ENCODE peak calls at places on chromosomes 1 and 21, in eight cellular contexts. One of them, this sample, is unnamed.

GRCh38 chr1:95754412-95754811 is 520.4 kb downstream of the RWDD3 start:
- DNase-seq in left ventricle myocardium inferior: no peak
- DNase-seq in neural progenitor cell: no peak
- DNase-seq in upper lobe of right lung: no peak
- DNase-seq in heart left ventricle: no peak
- DNase-seq in IMR-90: no peak
- DNase-seq in prostate gland: no peak
- DNase-seq in stomach: no peak
- DNase-seq in this sample: no peak

GRCh38 chr1:63324779-63325119 is 2.4 kb downstream of the FOXD3 start:
- DNase-seq in left ventricle myocardium inferior: no peak
- DNase-seq in neural progenitor cell: no peak
- DNase-seq in upper lobe of right lung: no peak
- DNase-seq in heart left ventricle: no peak
- DNase-seq in IMR-90: no peak
- DNase-seq in prostate gland: no peak
- DNase-seq in stomach: no peak
- DNase-seq in this sample: no peak

GRCh38 chr1:67482733-67483482 is 52.7 kb upstream of the SERBP1 start:
- DNase-seq in left ventricle myocardium inferior: no peak
- DNase-seq in neural progenitor cell: no peak
- DNase-seq in upper lobe of right lung: no peak
- DNase-seq in heart left ventricle: no peak
- DNase-seq in IMR-90: no peak
- DNase-seq in prostate gland: no peak
- DNase-seq in stomach: no peak
- DNase-seq in this sample: no peak

GRCh38 chr1:54937469-54937868 is 43.0 kb upstream of the TMEM61 start:
- DNase-seq in left ventricle myocardium inferior: no peak
- DNase-seq in neural progenitor cell: peak
- DNase-seq in upper lobe of right lung: no peak
- DNase-seq in heart left ventricle: no peak
- DNase-seq in IMR-90: peak
- DNase-seq in prostate gland: no peak
- DNase-seq in stomach: no peak
- DNase-seq in this sample: no peak

GRCh38 chr1:170634293-170634692 is 29.6 kb upstream of the PRRX1 start:
- DNase-seq in left ventricle myocardium inferior: no peak
- DNase-seq in neural progenitor cell: no peak
- DNase-seq in upper lobe of right lung: no peak
- DNase-seq in heart left ventricle: no peak
- DNase-seq in IMR-90: peak
- DNase-seq in prostate gland: no peak
- DNase-seq in stomach: no peak
- DNase-seq in this sample: peak

GRCh38 chr1:91862120-91862519 is 23.8 kb downstream of the TGFBR3 start:
- DNase-seq in left ventricle myocardium inferior: no peak
- DNase-seq in neural progenitor cell: no peak
- DNase-seq in upper lobe of right lung: no peak
- DNase-seq in heart left ventricle: no peak
- DNase-seq in IMR-90: no peak
- DNase-seq in prostate gland: no peak
- DNase-seq in stomach: no peak
- DNase-seq in this sample: no peak

GRCh38 chr21:43827015-43827611 is 37.7 kb downstream of the RRP1 start:
- DNase-seq in left ventricle myocardium inferior: no peak
- DNase-seq in neural progenitor cell: no peak
- DNase-seq in upper lobe of right lung: no peak
- DNase-seq in heart left ventricle: no peak
- DNase-seq in IMR-90: peak
- DNase-seq in prostate gland: no peak
- DNase-seq in stomach: no peak
- DNase-seq in this sample: peak

GRCh38 chr1:226737819-226738420 is 1.2 kb downstream of the ITPKB start:
- DNase-seq in left ventricle myocardium inferior: peak
- DNase-seq in neural progenitor cell: peak
- DNase-seq in upper lobe of right lung: peak
- DNase-seq in heart left ventricle: peak
- DNase-seq in IMR-90: peak
- DNase-seq in prostate gland: peak
- DNase-seq in stomach: peak
- DNase-seq in this sample: no peak

GRCh38 chr1:53860967-53861411 is 22.9 kb upstream of the NDC1 start:
- DNase-seq in left ventricle myocardium inferior: no peak
- DNase-seq in neural progenitor cell: peak
- DNase-seq in upper lobe of right lung: no peak
- DNase-seq in heart left ventricle: peak
- DNase-seq in IMR-90: peak
- DNase-seq in prostate gland: no peak
- DNase-seq in stomach: peak
- DNase-seq in this sample: peak

GRCh38 chr1:28208818-28209441 is 23.9 kb downstream of the DNAJC8 start:
- DNase-seq in left ventricle myocardium inferior: peak
- DNase-seq in neural progenitor cell: peak
- DNase-seq in upper lobe of right lung: no peak
- DNase-seq in heart left ventricle: peak
- DNase-seq in IMR-90: peak
- DNase-seq in prostate gland: peak
- DNase-seq in stomach: peak
- DNase-seq in this sample: peak

GRCh38 chr1:204353213-204353910 is 6.4 kb downstream of the PLEKHA6 start:
- DNase-seq in left ventricle myocardium inferior: no peak
- DNase-seq in neural progenitor cell: no peak
- DNase-seq in upper lobe of right lung: no peak
- DNase-seq in heart left ventricle: no peak
- DNase-seq in IMR-90: no peak
- DNase-seq in prostate gland: no peak
- DNase-seq in stomach: no peak
- DNase-seq in this sample: no peak

GRCh38 chr1:220655509-220655908 is 34.7 kb upstream of the C1orf115 start:
- DNase-seq in left ventricle myocardium inferior: no peak
- DNase-seq in neural progenitor cell: no peak
- DNase-seq in upper lobe of right lung: no peak
- DNase-seq in heart left ventricle: no peak
- DNase-seq in IMR-90: no peak
- DNase-seq in prostate gland: no peak
- DNase-seq in stomach: no peak
- DNase-seq in this sample: no peak

GRCh38 chr1:245370905-245371581 is 216.3 kb downstream of the KIF26B start:
- DNase-seq in left ventricle myocardium inferior: peak
- DNase-seq in neural progenitor cell: no peak
- DNase-seq in upper lobe of right lung: no peak
- DNase-seq in heart left ventricle: peak
- DNase-seq in IMR-90: no peak
- DNase-seq in prostate gland: no peak
- DNase-seq in stomach: no peak
- DNase-seq in this sample: no peak

GRCh38 chr1:60918867-60919266 is 163.5 kb upstream of the NFIA start:
- DNase-seq in left ventricle myocardium inferior: no peak
- DNase-seq in neural progenitor cell: no peak
- DNase-seq in upper lobe of right lung: no peak
- DNase-seq in heart left ventricle: no peak
- DNase-seq in IMR-90: no peak
- DNase-seq in prostate gland: no peak
- DNase-seq in stomach: no peak
- DNase-seq in this sample: no peak

DNA sequence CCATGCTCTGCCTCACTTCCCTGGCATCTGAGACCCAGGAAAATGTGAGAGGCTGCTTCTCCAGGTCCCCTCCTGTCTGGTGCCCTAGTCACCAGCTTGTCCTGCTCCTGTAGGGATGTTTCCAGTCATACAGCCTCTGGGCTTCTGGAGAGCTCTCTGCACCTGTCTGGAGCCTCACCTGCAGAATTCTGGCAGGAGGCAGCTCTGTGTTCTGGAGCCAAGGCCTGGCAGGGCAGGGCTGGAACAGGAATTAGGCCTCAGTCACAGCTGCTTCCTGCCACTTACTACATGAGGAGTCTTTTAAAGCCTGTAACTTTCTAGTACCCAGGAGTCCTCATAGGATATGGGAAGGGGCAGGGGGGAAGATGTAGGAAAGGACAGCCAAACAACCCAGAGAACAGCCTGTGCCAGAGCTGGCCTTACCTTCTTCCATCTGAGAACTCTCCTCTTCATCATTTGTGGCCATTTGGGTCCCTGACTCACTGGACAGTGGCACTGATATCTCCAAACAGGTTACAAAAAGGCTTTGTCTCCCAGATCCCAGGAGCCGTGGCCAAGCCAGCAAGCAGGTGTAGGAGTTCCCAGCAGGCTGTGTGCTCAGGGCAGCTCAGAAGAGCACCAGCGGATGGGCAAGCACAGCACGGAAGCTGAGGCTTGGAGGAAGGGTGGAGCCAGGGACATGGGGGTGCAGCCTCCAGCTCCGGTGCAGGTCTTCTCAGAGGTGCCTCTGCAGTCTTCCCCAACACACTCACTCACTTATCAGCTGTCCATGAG is 31.4 kb upstream of the ARTN start:
- DNase-seq in left ventricle myocardium inferior: no peak
- DNase-seq in neural progenitor cell: no peak
- DNase-seq in upper lobe of right lung: no peak
- DNase-seq in heart left ventricle: no peak
- DNase-seq in IMR-90: no peak
- DNase-seq in prostate gland: peak
- DNase-seq in stomach: no peak
- DNase-seq in this sample: no peak
- H3K4me3 ChIP-seq in left ventricle myocardium inferior: no peak
- H3K4me3 ChIP-seq in neural progenitor cell: no peak
- H3K4me3 ChIP-seq in upper lobe of right lung: no peak
- H3K4me3 ChIP-seq in heart left ventricle: no peak
- H3K4me3 ChIP-seq in IMR-90: no peak
- H3K4me3 ChIP-seq in prostate gland: no peak
- H3K4me3 ChIP-seq in stomach: no peak
- H3K4me3 ChIP-seq in this sample: no peak

GRCh38 chr1:114130846-114131525 is 22.7 kb downstream of the SYT6 start:
- DNase-seq in left ventricle myocardium inferior: no peak
- DNase-seq in neural progenitor cell: peak
- DNase-seq in upper lobe of right lung: no peak
- DNase-seq in heart left ventricle: no peak
- DNase-seq in IMR-90: no peak
- DNase-seq in prostate gland: no peak
- DNase-seq in stomach: no peak
- DNase-seq in this sample: no peak

GRCh38 chr1:114130213-114130612 is 23.5 kb downstream of the SYT6 start:
- DNase-seq in left ventricle myocardium inferior: no peak
- DNase-seq in neural progenitor cell: no peak
- DNase-seq in upper lobe of right lung: no peak
- DNase-seq in heart left ventricle: no peak
- DNase-seq in IMR-90: no peak
- DNase-seq in prostate gland: no peak
- DNase-seq in stomach: no peak
- DNase-seq in this sample: no peak

GRCh38 chr1:114134518-114134917 is 19.2 kb downstream of the SYT6 start:
- DNase-seq in left ventricle myocardium inferior: no peak
- DNase-seq in neural progenitor cell: no peak
- DNase-seq in upper lobe of right lung: no peak
- DNase-seq in heart left ventricle: no peak
- DNase-seq in IMR-90: no peak
- DNase-seq in prostate gland: no peak
- DNase-seq in stomach: no peak
- DNase-seq in this sample: no peak

GRCh38 chr1:114128293-114128692 is 25.4 kb downstream of the SYT6 start:
- DNase-seq in left ventricle myocardium inferior: no peak
- DNase-seq in neural progenitor cell: no peak
- DNase-seq in upper lobe of right lung: no peak
- DNase-seq in heart left ventricle: no peak
- DNase-seq in IMR-90: no peak
- DNase-seq in prostate gland: no peak
- DNase-seq in stomach: no peak
- DNase-seq in this sample: no peak

DNA sequence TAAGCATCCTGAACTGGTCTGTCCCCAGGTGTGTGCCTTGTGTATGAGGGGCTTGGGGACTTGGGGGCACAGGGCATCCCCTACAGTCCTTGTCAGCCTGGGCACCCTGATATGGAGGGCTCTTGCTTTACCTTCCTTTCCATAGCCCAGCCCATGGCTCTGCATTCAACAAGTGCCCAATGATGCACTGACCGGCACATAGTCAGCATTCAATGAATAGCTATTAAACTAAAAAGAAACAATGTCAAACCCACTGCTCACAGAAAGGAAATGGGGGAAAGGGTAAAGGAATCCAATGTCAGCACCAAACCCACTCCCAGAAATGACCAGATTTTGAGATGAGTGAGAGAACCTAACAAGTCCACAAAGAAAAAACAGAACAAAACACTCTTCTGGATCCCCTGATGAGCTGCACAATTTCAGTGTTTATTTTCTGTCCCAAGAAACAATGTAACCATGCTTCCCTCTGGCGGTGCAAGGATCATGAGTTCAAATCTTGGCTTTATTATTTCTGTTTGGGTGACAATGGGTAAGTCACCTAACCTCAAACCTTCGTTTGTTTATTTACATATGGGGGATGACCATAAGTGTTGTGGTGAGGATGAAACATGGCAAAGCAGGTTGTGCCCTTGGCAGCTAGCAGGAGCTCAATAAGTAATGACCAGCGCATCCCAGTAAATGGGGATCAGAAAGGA is 22.0 kb downstream of the SYT6 start:
- DNase-seq in left ventricle myocardium inferior: no peak
- DNase-seq in neural progenitor cell: no peak
- DNase-seq in upper lobe of right lung: no peak
- DNase-seq in heart left ventricle: no peak
- DNase-seq in IMR-90: peak
- DNase-seq in prostate gland: no peak
- DNase-seq in stomach: no peak
- DNase-seq in this sample: no peak
- TF ChIP-seq CTCF in left ventricle myocardium inferior: no peak
- TF ChIP-seq CTCF in neural progenitor cell: no peak
- TF ChIP-seq CTCF in upper lobe of right lung: no peak
- TF ChIP-seq CTCF in heart left ventricle: no peak
- TF ChIP-seq CTCF in IMR-90: peak
- TF ChIP-seq CTCF in prostate gland: no peak
- TF ChIP-seq CTCF in stomach: no peak
- TF ChIP-seq CTCF in this sample: peak

GRCh38 chr21:33069645-33069993 is 322 bp upstream of the OLIG1 start:
- DNase-seq in left ventricle myocardium inferior: no peak
- DNase-seq in neural progenitor cell: no peak
- DNase-seq in upper lobe of right lung: no peak
- DNase-seq in heart left ventricle: no peak
- DNase-seq in IMR-90: no peak
- DNase-seq in prostate gland: no peak
- DNase-seq in stomach: no peak
- DNase-seq in this sample: no peak
- H3K4me3 ChIP-seq in left ventricle myocardium inferior: peak
- H3K4me3 ChIP-seq in neural progenitor cell: peak
- H3K4me3 ChIP-seq in upper lobe of right lung: peak
- H3K4me3 ChIP-seq in heart left ventricle: peak
- H3K4me3 ChIP-seq in IMR-90: no peak
- H3K4me3 ChIP-seq in prostate gland: peak
- H3K4me3 ChIP-seq in stomach: peak
- H3K4me3 ChIP-seq in this sample: no peak

DNA sequence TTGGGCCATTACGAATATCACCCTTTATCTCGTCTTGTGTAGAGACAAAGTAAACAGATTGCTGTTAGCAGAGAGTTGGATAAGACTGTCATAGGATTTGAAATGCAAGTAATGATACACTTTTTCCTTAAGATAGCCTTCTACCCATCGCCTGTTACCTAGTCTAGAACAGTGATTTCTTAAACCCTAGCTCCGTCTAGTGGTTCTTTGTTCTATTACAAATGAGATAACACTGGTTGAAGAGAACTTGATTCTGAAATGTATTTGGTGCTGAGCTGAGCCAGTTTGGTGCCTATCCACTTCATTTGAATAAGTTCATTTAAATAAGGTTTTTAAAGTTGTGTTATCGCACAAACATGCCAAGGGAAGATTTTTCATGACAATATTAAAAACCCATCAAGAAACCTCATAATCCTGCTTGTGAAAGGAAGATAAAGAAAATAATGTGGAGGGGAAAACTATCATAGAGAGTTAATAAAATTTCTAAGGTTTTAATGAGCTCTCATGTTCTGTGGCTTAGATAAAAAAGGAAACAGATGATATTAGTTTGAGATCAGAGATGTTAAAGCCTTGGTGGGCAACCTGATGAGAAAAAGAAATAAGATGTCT is 1.5 kb upstream of the KCNH1 start:
- DNase-seq in left ventricle myocardium inferior: no peak
- DNase-seq in neural progenitor cell: peak
- DNase-seq in upper lobe of right lung: no peak
- DNase-seq in heart left ventricle: no peak
- DNase-seq in IMR-90: peak
- DNase-seq in prostate gland: no peak
- DNase-seq in stomach: no peak
- DNase-seq in this sample: peak
- TF ChIP-seq CTCF in left ventricle myocardium inferior: peak
- TF ChIP-seq CTCF in neural progenitor cell: peak
- TF ChIP-seq CTCF in upper lobe of right lung: peak
- TF ChIP-seq CTCF in heart left ventricle: peak
- TF ChIP-seq CTCF in IMR-90: peak
- TF ChIP-seq CTCF in prostate gland: peak
- TF ChIP-seq CTCF in stomach: no peak
- TF ChIP-seq CTCF in this sample: peak

This sample was measured in AG09309.